ENCODE peak calls at places on chromosomes 2 and 18, in eight cellular contexts. One of them, this sample, is unnamed.

GRCh38 chr2:83817511-83817910 is 641.6 kb downstream of the SUCLG1 start:
- DNase-seq in PC-3: peak
- DNase-seq in GM23338: peak
- DNase-seq in endothelial cell of umbilical vein: peak
- DNase-seq in mammary epithelial cell: peak
- DNase-seq in fibroblast of lung: no peak
- DNase-seq in hepatocyte: no peak
- DNase-seq in K562: no peak
- DNase-seq in this sample: peak

GRCh38 chr2:177455187-177455586 is 62.6 kb downstream of the AGPS start:
- DNase-seq in endothelial cell of umbilical vein: no peak
- DNase-seq in mammary epithelial cell: no peak
- DNase-seq in PC-3: no peak
- DNase-seq in fibroblast of lung: no peak
- DNase-seq in GM23338: no peak
- DNase-seq in K562: no peak
- DNase-seq in hepatocyte: no peak
- DNase-seq in this sample: no peak

GRCh38 chr2:174120346-174120745 is 128.0 kb downstream of the OLA1 start:
- DNase-seq in K562: no peak
- DNase-seq in PC-3: peak
- DNase-seq in hepatocyte: no peak
- DNase-seq in endothelial cell of umbilical vein: peak
- DNase-seq in fibroblast of lung: peak
- DNase-seq in GM23338: no peak
- DNase-seq in mammary epithelial cell: peak
- DNase-seq in this sample: peak

GRCh38 chr18:54608008-54608642 is 17.1 kb downstream of the DYNAP start:
- DNase-seq in GM23338: no peak
- DNase-seq in PC-3: peak
- DNase-seq in K562: no peak
- DNase-seq in mammary epithelial cell: peak
- DNase-seq in hepatocyte: no peak
- DNase-seq in endothelial cell of umbilical vein: peak
- DNase-seq in fibroblast of lung: peak
- DNase-seq in this sample: peak

GRCh38 chr2:178484245-178485041 is 4.2 kb downstream of the PLEKHA3 start:
- DNase-seq in GM23338: no peak
- DNase-seq in fibroblast of lung: peak
- DNase-seq in PC-3: peak
- DNase-seq in mammary epithelial cell: no peak
- DNase-seq in K562: no peak
- DNase-seq in hepatocyte: peak
- DNase-seq in endothelial cell of umbilical vein: peak
- DNase-seq in this sample: peak

GRCh38 chr2:98381494-98381893 is 35.2 kb downstream of the CNGA3 start:
- DNase-seq in fibroblast of lung: no peak
- DNase-seq in GM23338: no peak
- DNase-seq in endothelial cell of umbilical vein: no peak
- DNase-seq in K562: no peak
- DNase-seq in hepatocyte: no peak
- DNase-seq in PC-3: no peak
- DNase-seq in mammary epithelial cell: no peak
- DNase-seq in this sample: no peak

GRCh38 chr2:165238295-165238694 is 919 bp upstream of the SCN2A start:
- DNase-seq in K562: peak
- DNase-seq in PC-3: peak
- DNase-seq in endothelial cell of umbilical vein: peak
- DNase-seq in fibroblast of lung: peak
- DNase-seq in hepatocyte: peak
- DNase-seq in mammary epithelial cell: peak
- DNase-seq in GM23338: peak
- DNase-seq in this sample: peak

GRCh38 chr2:121527009-121527682 is 3.5 kb upstream of the RNU4ATAC start:
- DNase-seq in K562: no peak
- DNase-seq in endothelial cell of umbilical vein: no peak
- DNase-seq in hepatocyte: no peak
- DNase-seq in GM23338: no peak
- DNase-seq in PC-3: peak
- DNase-seq in fibroblast of lung: peak
- DNase-seq in mammary epithelial cell: peak
- DNase-seq in this sample: no peak

GRCh38 chr18:27931563-27931962 is 245.4 kb downstream of the CDH2 start:
- DNase-seq in fibroblast of lung: no peak
- DNase-seq in mammary epithelial cell: no peak
- DNase-seq in GM23338: no peak
- DNase-seq in hepatocyte: no peak
- DNase-seq in PC-3: no peak
- DNase-seq in endothelial cell of umbilical vein: no peak
- DNase-seq in K562: no peak
- DNase-seq in this sample: no peak

GRCh38 chr2:211457325-211457724 is 900.9 kb downstream of the CPS1 start:
- DNase-seq in mammary epithelial cell: no peak
- DNase-seq in endothelial cell of umbilical vein: no peak
- DNase-seq in PC-3: no peak
- DNase-seq in GM23338: no peak
- DNase-seq in fibroblast of lung: no peak
- DNase-seq in K562: no peak
- DNase-seq in hepatocyte: no peak
- DNase-seq in this sample: no peak

GRCh38 chr2:211453311-211453894 is 897.0 kb downstream of the CPS1 start:
- DNase-seq in K562: no peak
- DNase-seq in PC-3: no peak
- DNase-seq in GM23338: no peak
- DNase-seq in hepatocyte: no peak
- DNase-seq in endothelial cell of umbilical vein: no peak
- DNase-seq in mammary epithelial cell: no peak
- DNase-seq in fibroblast of lung: no peak
- DNase-seq in this sample: no peak

GRCh38 chr2:211458974-211459373 is 902.6 kb downstream of the CPS1 start:
- DNase-seq in GM23338: no peak
- DNase-seq in endothelial cell of umbilical vein: no peak
- DNase-seq in K562: no peak
- DNase-seq in PC-3: no peak
- DNase-seq in hepatocyte: no peak
- DNase-seq in mammary epithelial cell: no peak
- DNase-seq in fibroblast of lung: no peak
- DNase-seq in this sample: no peak

GRCh38 chr2:211454684-211455083 is 898.3 kb downstream of the CPS1 start:
- DNase-seq in mammary epithelial cell: no peak
- DNase-seq in GM23338: no peak
- DNase-seq in K562: no peak
- DNase-seq in hepatocyte: no peak
- DNase-seq in PC-3: peak
- DNase-seq in endothelial cell of umbilical vein: no peak
- DNase-seq in fibroblast of lung: no peak
- DNase-seq in this sample: no peak

DNA sequence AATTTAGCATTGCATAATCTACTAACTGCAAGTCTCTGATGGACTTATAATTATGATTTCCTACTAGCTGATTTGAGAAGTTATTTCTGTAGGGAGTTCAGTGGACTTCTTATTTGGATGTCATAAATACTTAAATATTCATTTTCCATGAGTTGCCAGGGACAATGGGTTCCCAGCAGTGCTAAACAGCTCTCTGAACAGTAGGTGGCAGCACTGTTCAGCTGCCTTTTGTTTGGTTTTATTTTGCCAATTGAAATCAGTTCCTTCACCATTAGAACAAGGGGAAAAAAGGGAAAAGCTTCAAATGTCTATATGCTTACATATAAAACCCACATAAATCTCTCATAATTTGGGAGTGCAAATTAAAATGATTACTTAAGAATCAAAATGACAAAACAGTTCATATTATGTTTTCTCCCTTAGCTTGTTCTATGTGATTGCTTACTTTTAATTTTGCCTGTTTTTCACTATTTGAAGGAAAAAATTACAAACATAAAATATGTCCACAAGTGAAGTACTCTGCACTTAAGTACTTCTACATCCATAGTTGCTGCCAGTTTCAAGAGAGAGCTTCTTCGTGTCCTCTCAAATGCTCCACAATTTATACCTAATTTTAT is 898.9 kb downstream of the CPS1 start:
- DNase-seq in K562: peak
- DNase-seq in PC-3: peak
- DNase-seq in endothelial cell of umbilical vein: peak
- DNase-seq in fibroblast of lung: peak
- DNase-seq in mammary epithelial cell: peak
- DNase-seq in GM23338: peak
- DNase-seq in hepatocyte: peak
- DNase-seq in this sample: peak
- H3K4me2 ChIP-seq in K562: no peak
- H3K4me2 ChIP-seq in PC-3: no peak
- H3K4me2 ChIP-seq in endothelial cell of umbilical vein: no peak
- H3K4me2 ChIP-seq in fibroblast of lung: no peak
- H3K4me2 ChIP-seq in mammary epithelial cell: no peak
- H3K4me2 ChIP-seq in GM23338: no peak
- H3K4me2 ChIP-seq in hepatocyte: peak
- H3K4me2 ChIP-seq in this sample: no peak

DNA sequence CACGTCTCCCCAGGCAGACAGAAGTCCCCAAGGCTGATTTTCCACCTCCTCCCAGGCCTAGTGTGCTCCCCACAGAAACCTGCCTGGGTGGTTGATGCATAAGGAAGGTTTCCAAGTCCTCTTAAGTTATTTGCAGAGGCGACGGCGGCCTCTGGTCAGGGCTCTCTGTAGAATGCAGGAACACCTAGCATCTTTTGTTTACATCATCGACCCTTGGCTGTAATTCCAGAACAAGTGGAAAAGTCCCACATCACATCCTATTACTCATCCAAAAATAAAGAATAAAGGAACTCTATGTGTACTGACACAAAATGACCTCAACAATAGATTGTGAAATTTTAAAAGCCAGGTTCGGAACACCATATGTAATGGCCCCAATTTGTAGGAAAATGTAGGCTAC is 211.1 kb downstream of the ALPK2 start:
- DNase-seq in hepatocyte: no peak
- DNase-seq in PC-3: peak
- DNase-seq in fibroblast of lung: peak
- DNase-seq in GM23338: no peak
- DNase-seq in endothelial cell of umbilical vein: peak
- DNase-seq in K562: no peak
- DNase-seq in mammary epithelial cell: peak
- DNase-seq in this sample: peak
- TF ChIP-seq EZH2 in hepatocyte: no peak
- TF ChIP-seq EZH2 in PC-3: no peak
- TF ChIP-seq EZH2 in fibroblast of lung: no peak
- TF ChIP-seq EZH2 in GM23338: no peak
- TF ChIP-seq EZH2 in endothelial cell of umbilical vein: no peak
- TF ChIP-seq EZH2 in K562: no peak
- TF ChIP-seq EZH2 in mammary epithelial cell: no peak
- TF ChIP-seq EZH2 in this sample: no peak

GRCh38 chr18:29164993-29165599 is 988.2 kb upstream of the CDH2 start:
- DNase-seq in fibroblast of lung: peak
- DNase-seq in hepatocyte: no peak
- DNase-seq in GM23338: no peak
- DNase-seq in K562: no peak
- DNase-seq in PC-3: peak
- DNase-seq in mammary epithelial cell: peak
- DNase-seq in endothelial cell of umbilical vein: peak
- DNase-seq in this sample: peak

GRCh38 chr18:29164020-29164706 is 987.2 kb upstream of the CDH2 start:
- DNase-seq in mammary epithelial cell: peak
- DNase-seq in K562: no peak
- DNase-seq in GM23338: no peak
- DNase-seq in endothelial cell of umbilical vein: peak
- DNase-seq in PC-3: peak
- DNase-seq in hepatocyte: peak
- DNase-seq in fibroblast of lung: peak
- DNase-seq in this sample: peak

GRCh38 chr18:29172151-29173015 is 995.5 kb upstream of the CDH2 start:
- DNase-seq in GM23338: no peak
- DNase-seq in PC-3: peak
- DNase-seq in mammary epithelial cell: no peak
- DNase-seq in hepatocyte: no peak
- DNase-seq in endothelial cell of umbilical vein: no peak
- DNase-seq in fibroblast of lung: peak
- DNase-seq in K562: no peak
- DNase-seq in this sample: peak

GRCh38 chr18:29174891-29175290 is 998.0 kb upstream of the CDH2 start:
- DNase-seq in mammary epithelial cell: no peak
- DNase-seq in endothelial cell of umbilical vein: no peak
- DNase-seq in fibroblast of lung: peak
- DNase-seq in K562: no peak
- DNase-seq in GM23338: no peak
- DNase-seq in hepatocyte: no peak
- DNase-seq in PC-3: no peak
- DNase-seq in this sample: no peak

GRCh38 chr18:29169599-29169998 is 992.7 kb upstream of the CDH2 start:
- DNase-seq in hepatocyte: no peak
- DNase-seq in PC-3: no peak
- DNase-seq in endothelial cell of umbilical vein: no peak
- DNase-seq in fibroblast of lung: no peak
- DNase-seq in mammary epithelial cell: no peak
- DNase-seq in K562: no peak
- DNase-seq in GM23338: no peak
- DNase-seq in this sample: no peak
- H2AFZ ChIP-seq in hepatocyte: no peak
- H2AFZ ChIP-seq in PC-3: no peak
- H2AFZ ChIP-seq in endothelial cell of umbilical vein: no peak
- H2AFZ ChIP-seq in fibroblast of lung: no peak
- H2AFZ ChIP-seq in mammary epithelial cell: no peak
- H2AFZ ChIP-seq in K562: no peak
- H2AFZ ChIP-seq in GM23338: no peak
- H2AFZ ChIP-seq in this sample: no peak

GRCh38 chr2:234491281-234491680 is 5.6 kb downstream of the ARL4C start:
- DNase-seq in endothelial cell of umbilical vein: no peak
- DNase-seq in hepatocyte: no peak
- DNase-seq in fibroblast of lung: peak
- DNase-seq in GM23338: no peak
- DNase-seq in K562: no peak
- DNase-seq in PC-3: no peak
- DNase-seq in mammary epithelial cell: peak
- DNase-seq in this sample: no peak
- H3K4me2 ChIP-seq in endothelial cell of umbilical vein: no peak
- H3K4me2 ChIP-seq in hepatocyte: no peak
- H3K4me2 ChIP-seq in fibroblast of lung: no peak
- H3K4me2 ChIP-seq in GM23338: no peak
- H3K4me2 ChIP-seq in K562: no peak
- H3K4me2 ChIP-seq in PC-3: no peak
- H3K4me2 ChIP-seq in mammary epithelial cell: peak
- H3K4me2 ChIP-seq in this sample: no peak

DNA sequence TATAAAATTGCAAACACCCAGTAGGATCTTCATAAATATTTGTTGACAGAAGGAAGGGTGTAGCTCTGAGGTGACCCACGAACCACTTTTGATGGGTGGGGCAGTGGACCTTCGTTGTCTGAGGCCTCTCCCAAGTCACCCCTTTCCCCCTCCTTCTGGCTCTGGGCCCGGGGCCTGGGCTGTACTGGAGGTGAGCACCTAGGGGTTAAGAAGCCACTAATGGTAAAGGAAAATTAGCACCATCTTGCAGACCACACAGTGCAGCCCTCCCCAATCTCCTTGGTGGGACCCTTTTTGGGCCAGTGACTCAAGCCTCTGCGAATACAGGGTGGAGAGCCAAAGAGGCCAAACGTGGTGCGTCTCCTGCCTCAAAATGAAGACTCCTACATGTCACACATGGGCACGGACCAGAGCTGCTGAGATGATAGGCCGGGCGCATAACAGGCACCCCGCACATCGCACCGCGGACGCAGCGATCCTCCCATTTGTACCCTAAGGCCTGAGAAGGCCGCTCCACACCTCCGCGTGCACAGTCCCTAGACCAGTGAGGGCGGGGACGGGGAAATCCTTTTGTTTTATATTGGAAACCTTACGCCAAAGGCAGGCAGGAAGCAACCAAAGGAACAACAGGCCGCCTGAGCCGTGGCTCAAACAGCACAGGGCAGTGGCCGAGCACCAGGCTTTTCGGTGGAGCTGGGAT is 31.9 kb upstream of the ATP6V1B1 start:
- DNase-seq in hepatocyte: no peak
- DNase-seq in fibroblast of lung: no peak
- DNase-seq in PC-3: no peak
- DNase-seq in mammary epithelial cell: no peak
- DNase-seq in GM23338: peak
- DNase-seq in K562: no peak
- DNase-seq in endothelial cell of umbilical vein: no peak
- DNase-seq in this sample: no peak
- TF ChIP-seq EZH2 in hepatocyte: peak
- TF ChIP-seq EZH2 in fibroblast of lung: no peak
- TF ChIP-seq EZH2 in PC-3: no peak
- TF ChIP-seq EZH2 in mammary epithelial cell: no peak
- TF ChIP-seq EZH2 in GM23338: peak
- TF ChIP-seq EZH2 in K562: no peak
- TF ChIP-seq EZH2 in endothelial cell of umbilical vein: no peak
- TF ChIP-seq EZH2 in this sample: no peak